ENCODE peak calls at places on chromosomes 16 and 17, in six cellular contexts. One of them, this sample, is unnamed.

GRCh38 chr17:9271989-9272388 is 250.7 kb downstream of the NTN1 start:
- DNase-seq in stimulated activated CD8-positive, alpha-beta memory T cell treated with anti-CD3 and anti-CD28 coated beads, Interleukin-12 subunit alpha, Interleukin-12 subunit beta, amount 100 ng/mL, for 4 hours: no peak
- DNase-seq in mucosa of descending colon: no peak
- DNase-seq in left ventricle myocardium inferior: no peak
- DNase-seq in naive B cell: no peak
- DNase-seq in RCC 7860: no peak
- DNase-seq in this sample: no peak

GRCh38 chr16:2198283-2198682 is 1.9 kb upstream of the CASKIN1 start:
- DNase-seq in RCC 7860: no peak
- DNase-seq in naive B cell: no peak
- DNase-seq in mucosa of descending colon: no peak
- DNase-seq in stimulated activated CD8-positive, alpha-beta memory T cell treated with anti-CD3 and anti-CD28 coated beads, Interleukin-12 subunit alpha, Interleukin-12 subunit beta, amount 100 ng/mL, for 4 hours: no peak
- DNase-seq in left ventricle myocardium inferior: no peak
- DNase-seq in this sample: no peak

GRCh38 chr16:85220125-85220839 is 108.0 kb upstream of the CIBAR2 start:
- DNase-seq in mucosa of descending colon: peak; percentile 73
- DNase-seq in left ventricle myocardium inferior: peak; percentile 83
- DNase-seq in RCC 7860: no peak
- DNase-seq in stimulated activated CD8-positive, alpha-beta memory T cell treated with anti-CD3 and anti-CD28 coated beads, Interleukin-12 subunit alpha, Interleukin-12 subunit beta, amount 100 ng/mL, for 4 hours: no peak
- DNase-seq in naive B cell: no peak
- DNase-seq in this sample: no peak

GRCh38 chr17:48374650-48375230 is 55.3 kb downstream of the SKAP1 start:
- DNase-seq in mucosa of descending colon: peak; percentile 58
- DNase-seq in naive B cell: peak; percentile 20
- DNase-seq in stimulated activated CD8-positive, alpha-beta memory T cell treated with anti-CD3 and anti-CD28 coated beads, Interleukin-12 subunit alpha, Interleukin-12 subunit beta, amount 100 ng/mL, for 4 hours: no peak
- DNase-seq in left ventricle myocardium inferior: no peak
- DNase-seq in RCC 7860: no peak
- DNase-seq in this sample: peak; percentile 68

GRCh38 chr16:14037960-14038359 is 33.2 kb upstream of the MRTFB start:
- DNase-seq in mucosa of descending colon: no peak
- DNase-seq in RCC 7860: no peak
- DNase-seq in left ventricle myocardium inferior: no peak
- DNase-seq in naive B cell: no peak
- DNase-seq in stimulated activated CD8-positive, alpha-beta memory T cell treated with anti-CD3 and anti-CD28 coated beads, Interleukin-12 subunit alpha, Interleukin-12 subunit beta, amount 100 ng/mL, for 4 hours: no peak
- DNase-seq in this sample: no peak

GRCh38 chr16:89052824-89053724 is 40.6 kb upstream of the ACSF3 start:
- DNase-seq in stimulated activated CD8-positive, alpha-beta memory T cell treated with anti-CD3 and anti-CD28 coated beads, Interleukin-12 subunit alpha, Interleukin-12 subunit beta, amount 100 ng/mL, for 4 hours: no peak
- DNase-seq in mucosa of descending colon: peak; percentile 91
- DNase-seq in RCC 7860: no peak
- DNase-seq in naive B cell: no peak
- DNase-seq in left ventricle myocardium inferior: no peak
- DNase-seq in this sample: no peak

GRCh38 chr17:39080416-39081179 is 70.8 kb downstream of the PLXDC1 start:
- DNase-seq in left ventricle myocardium inferior: peak; percentile 60
- DNase-seq in stimulated activated CD8-positive, alpha-beta memory T cell treated with anti-CD3 and anti-CD28 coated beads, Interleukin-12 subunit alpha, Interleukin-12 subunit beta, amount 100 ng/mL, for 4 hours: no peak
- DNase-seq in mucosa of descending colon: no peak
- DNase-seq in naive B cell: no peak
- DNase-seq in RCC 7860: no peak
- DNase-seq in this sample: no peak

GRCh38 chr17:74453665-74454196 is 12.7 kb upstream of the CD300A start:
- DNase-seq in naive B cell: no peak
- DNase-seq in mucosa of descending colon: peak; percentile 95
- DNase-seq in stimulated activated CD8-positive, alpha-beta memory T cell treated with anti-CD3 and anti-CD28 coated beads, Interleukin-12 subunit alpha, Interleukin-12 subunit beta, amount 100 ng/mL, for 4 hours: peak; percentile 53
- DNase-seq in RCC 7860: no peak
- DNase-seq in left ventricle myocardium inferior: no peak
- DNase-seq in this sample: peak; percentile 80

GRCh38 chr17:57552114-57552601 is 192.9 kb downstream of the CCDC182 start:
- DNase-seq in RCC 7860: no peak
- DNase-seq in mucosa of descending colon: peak; percentile 43
- DNase-seq in naive B cell: peak; percentile 66
- DNase-seq in stimulated activated CD8-positive, alpha-beta memory T cell treated with anti-CD3 and anti-CD28 coated beads, Interleukin-12 subunit alpha, Interleukin-12 subunit beta, amount 100 ng/mL, for 4 hours: no peak
- DNase-seq in left ventricle myocardium inferior: no peak
- DNase-seq in this sample: peak; percentile 80

GRCh38 chr17:41635121-41636097 is 11.0 kb upstream of the KRT17 start:
- DNase-seq in RCC 7860: no peak
- DNase-seq in stimulated activated CD8-positive, alpha-beta memory T cell treated with anti-CD3 and anti-CD28 coated beads, Interleukin-12 subunit alpha, Interleukin-12 subunit beta, amount 100 ng/mL, for 4 hours: no peak
- DNase-seq in mucosa of descending colon: no peak
- DNase-seq in naive B cell: no peak
- DNase-seq in left ventricle myocardium inferior: peak; percentile 51
- DNase-seq in this sample: no peak

GRCh38 chr16:88662222-88662842 is 559 bp downstream of the MVD start:
- DNase-seq in mucosa of descending colon: peak; percentile 55
- DNase-seq in stimulated activated CD8-positive, alpha-beta memory T cell treated with anti-CD3 and anti-CD28 coated beads, Interleukin-12 subunit alpha, Interleukin-12 subunit beta, amount 100 ng/mL, for 4 hours: no peak
- DNase-seq in left ventricle myocardium inferior: no peak
- DNase-seq in RCC 7860: no peak
- DNase-seq in naive B cell: no peak
- DNase-seq in this sample: no peak

GRCh38 chr16:49921791-49922456 is 66.0 kb upstream of the ZNF423 start:
- DNase-seq in left ventricle myocardium inferior: peak; percentile 44
- DNase-seq in naive B cell: peak; percentile 1
- DNase-seq in RCC 7860: no peak
- DNase-seq in mucosa of descending colon: peak; percentile 81
- DNase-seq in stimulated activated CD8-positive, alpha-beta memory T cell treated with anti-CD3 and anti-CD28 coated beads, Interleukin-12 subunit alpha, Interleukin-12 subunit beta, amount 100 ng/mL, for 4 hours: no peak
- DNase-seq in this sample: peak; percentile 50

This sample was measured in germinal center.